ENCODE peak calls at places on chromosomes 7 and 10, in eight cellular contexts. One of them, this sample, is unnamed.

GRCh38 chr10:70810967-70811366 is 4.8 kb upstream of the SGPL1 start:
- DNase-seq in substantia nigra: no peak
- DNase-seq in PC-3: no peak
- DNase-seq in NCI-H1436: no peak
- DNase-seq in T-cell: no peak
- DNase-seq in NAMALWA: no peak
- DNase-seq in brain microvascular endothelial cell: no peak
- DNase-seq in stimulated activated CD4-positive, alpha-beta T cell treated with anti-CD3 and anti-CD28 coated beads, TNF-alpha, amount 100 ng/mL, for 1 hour: no peak
- DNase-seq in this sample: no peak

GRCh38 chr7:1029637-1030443 is 14.5 kb upstream of the GPR146 start:
- DNase-seq in substantia nigra: no peak
- DNase-seq in PC-3: no peak
- DNase-seq in NCI-H1436: no peak
- DNase-seq in T-cell: no peak
- DNase-seq in NAMALWA: no peak
- DNase-seq in brain microvascular endothelial cell: no peak
- DNase-seq in stimulated activated CD4-positive, alpha-beta T cell treated with anti-CD3 and anti-CD28 coated beads, TNF-alpha, amount 100 ng/mL, for 1 hour: no peak
- DNase-seq in this sample: no peak

GRCh38 chr7:116984511-116984910 is 31.2 kb downstream of the ST7 start:
- DNase-seq in substantia nigra: no peak
- DNase-seq in PC-3: no peak
- DNase-seq in NCI-H1436: no peak
- DNase-seq in T-cell: no peak
- DNase-seq in NAMALWA: no peak
- DNase-seq in brain microvascular endothelial cell: no peak
- DNase-seq in stimulated activated CD4-positive, alpha-beta T cell treated with anti-CD3 and anti-CD28 coated beads, TNF-alpha, amount 100 ng/mL, for 1 hour: no peak
- DNase-seq in this sample: no peak

GRCh38 chr7:128322040-128322643 is 21.6 kb downstream of the RBM28 start:
- DNase-seq in substantia nigra: no peak
- DNase-seq in PC-3: peak
- DNase-seq in NCI-H1436: no peak
- DNase-seq in T-cell: no peak
- DNase-seq in NAMALWA: peak
- DNase-seq in brain microvascular endothelial cell: peak
- DNase-seq in stimulated activated CD4-positive, alpha-beta T cell treated with anti-CD3 and anti-CD28 coated beads, TNF-alpha, amount 100 ng/mL, for 1 hour: no peak
- DNase-seq in this sample: no peak

GRCh38 chr10:25105753-25106260 is 69.0 kb upstream of the GPR158 start:
- DNase-seq in substantia nigra: no peak
- DNase-seq in PC-3: no peak
- DNase-seq in NCI-H1436: no peak
- DNase-seq in T-cell: no peak
- DNase-seq in NAMALWA: no peak
- DNase-seq in brain microvascular endothelial cell: no peak
- DNase-seq in stimulated activated CD4-positive, alpha-beta T cell treated with anti-CD3 and anti-CD28 coated beads, TNF-alpha, amount 100 ng/mL, for 1 hour: no peak
- DNase-seq in this sample: no peak

GRCh38 chr10:80196270-80196949 is 8.9 kb downstream of the ANXA11 start:
- DNase-seq in substantia nigra: no peak
- DNase-seq in PC-3: peak
- DNase-seq in NCI-H1436: no peak
- DNase-seq in T-cell: peak
- DNase-seq in NAMALWA: peak
- DNase-seq in brain microvascular endothelial cell: peak
- DNase-seq in stimulated activated CD4-positive, alpha-beta T cell treated with anti-CD3 and anti-CD28 coated beads, TNF-alpha, amount 100 ng/mL, for 1 hour: no peak
- DNase-seq in this sample: no peak

GRCh38 chr10:121326905-121327304 is 271.3 kb downstream of the FGFR2 start:
- DNase-seq in substantia nigra: no peak
- DNase-seq in PC-3: no peak
- DNase-seq in NCI-H1436: no peak
- DNase-seq in T-cell: no peak
- DNase-seq in NAMALWA: no peak
- DNase-seq in brain microvascular endothelial cell: no peak
- DNase-seq in stimulated activated CD4-positive, alpha-beta T cell treated with anti-CD3 and anti-CD28 coated beads, TNF-alpha, amount 100 ng/mL, for 1 hour: no peak
- DNase-seq in this sample: no peak

GRCh38 chr10:98060079-98060478 is 29.7 kb upstream of the CRTAC1 start:
- DNase-seq in substantia nigra: no peak
- DNase-seq in PC-3: no peak
- DNase-seq in NCI-H1436: no peak
- DNase-seq in T-cell: no peak
- DNase-seq in NAMALWA: no peak
- DNase-seq in brain microvascular endothelial cell: no peak
- DNase-seq in stimulated activated CD4-positive, alpha-beta T cell treated with anti-CD3 and anti-CD28 coated beads, TNF-alpha, amount 100 ng/mL, for 1 hour: no peak
- DNase-seq in this sample: no peak

GRCh38 chr7:105649727-105650381 is 68.6 kb upstream of the EFCAB10 start:
- DNase-seq in substantia nigra: no peak
- DNase-seq in PC-3: peak
- DNase-seq in NCI-H1436: no peak
- DNase-seq in T-cell: no peak
- DNase-seq in NAMALWA: no peak
- DNase-seq in brain microvascular endothelial cell: peak
- DNase-seq in stimulated activated CD4-positive, alpha-beta T cell treated with anti-CD3 and anti-CD28 coated beads, TNF-alpha, amount 100 ng/mL, for 1 hour: no peak
- DNase-seq in this sample: no peak

GRCh38 chr10:132181691-132182425 is 4.9 kb upstream of the DPYSL4 start:
- DNase-seq in substantia nigra: no peak
- DNase-seq in PC-3: no peak
- DNase-seq in NCI-H1436: no peak
- DNase-seq in T-cell: no peak
- DNase-seq in NAMALWA: no peak
- DNase-seq in brain microvascular endothelial cell: no peak
- DNase-seq in stimulated activated CD4-positive, alpha-beta T cell treated with anti-CD3 and anti-CD28 coated beads, TNF-alpha, amount 100 ng/mL, for 1 hour: no peak
- DNase-seq in this sample: no peak

GRCh38 chr7:151233111-151233701 is 923 bp downstream of the CHPF2 start:
- DNase-seq in substantia nigra: no peak
- DNase-seq in PC-3: peak
- DNase-seq in NCI-H1436: no peak
- DNase-seq in T-cell: peak
- DNase-seq in NAMALWA: peak
- DNase-seq in brain microvascular endothelial cell: peak
- DNase-seq in stimulated activated CD4-positive, alpha-beta T cell treated with anti-CD3 and anti-CD28 coated beads, TNF-alpha, amount 100 ng/mL, for 1 hour: peak
- DNase-seq in this sample: peak

GRCh38 chr10:2150315-2150714 is 413.0 kb upstream of the ADARB2 start:
- DNase-seq in substantia nigra: no peak
- DNase-seq in PC-3: no peak
- DNase-seq in NCI-H1436: no peak
- DNase-seq in T-cell: no peak
- DNase-seq in NAMALWA: no peak
- DNase-seq in brain microvascular endothelial cell: no peak
- DNase-seq in stimulated activated CD4-positive, alpha-beta T cell treated with anti-CD3 and anti-CD28 coated beads, TNF-alpha, amount 100 ng/mL, for 1 hour: no peak
- DNase-seq in this sample: no peak

GRCh38 chr7:94228678-94229077 is 166.0 kb upstream of the COL1A2 start:
- DNase-seq in substantia nigra: no peak
- DNase-seq in PC-3: no peak
- DNase-seq in NCI-H1436: no peak
- DNase-seq in T-cell: no peak
- DNase-seq in NAMALWA: no peak
- DNase-seq in brain microvascular endothelial cell: no peak
- DNase-seq in stimulated activated CD4-positive, alpha-beta T cell treated with anti-CD3 and anti-CD28 coated beads, TNF-alpha, amount 100 ng/mL, for 1 hour: no peak
- DNase-seq in this sample: no peak

GRCh38 chr7:46811529-46811928 is 770.4 kb downstream of the TNS3 start:
- DNase-seq in substantia nigra: no peak
- DNase-seq in PC-3: peak
- DNase-seq in NCI-H1436: no peak
- DNase-seq in T-cell: no peak
- DNase-seq in NAMALWA: no peak
- DNase-seq in brain microvascular endothelial cell: peak
- DNase-seq in stimulated activated CD4-positive, alpha-beta T cell treated with anti-CD3 and anti-CD28 coated beads, TNF-alpha, amount 100 ng/mL, for 1 hour: no peak
- DNase-seq in this sample: no peak

GRCh38 chr7:85685901-85686300 is 499.0 kb upstream of the SEMA3D start:
- DNase-seq in substantia nigra: no peak
- DNase-seq in PC-3: peak
- DNase-seq in NCI-H1436: no peak
- DNase-seq in T-cell: no peak
- DNase-seq in NAMALWA: no peak
- DNase-seq in brain microvascular endothelial cell: no peak
- DNase-seq in stimulated activated CD4-positive, alpha-beta T cell treated with anti-CD3 and anti-CD28 coated beads, TNF-alpha, amount 100 ng/mL, for 1 hour: no peak
- DNase-seq in this sample: no peak

GRCh38 chr10:20034732-20035131 is 218.5 kb downstream of the PLXDC2 start:
- DNase-seq in substantia nigra: no peak
- DNase-seq in PC-3: no peak
- DNase-seq in NCI-H1436: no peak
- DNase-seq in T-cell: no peak
- DNase-seq in NAMALWA: no peak
- DNase-seq in brain microvascular endothelial cell: no peak
- DNase-seq in stimulated activated CD4-positive, alpha-beta T cell treated with anti-CD3 and anti-CD28 coated beads, TNF-alpha, amount 100 ng/mL, for 1 hour: no peak
- DNase-seq in this sample: no peak

GRCh38 chr7:66748791-66749190 is 8.3 kb downstream of the RABGEF1 start:
- DNase-seq in substantia nigra: no peak
- DNase-seq in PC-3: no peak
- DNase-seq in NCI-H1436: no peak
- DNase-seq in T-cell: no peak
- DNase-seq in NAMALWA: no peak
- DNase-seq in brain microvascular endothelial cell: no peak
- DNase-seq in stimulated activated CD4-positive, alpha-beta T cell treated with anti-CD3 and anti-CD28 coated beads, TNF-alpha, amount 100 ng/mL, for 1 hour: no peak
- DNase-seq in this sample: no peak

GRCh38 chr10:36254191-36254590 is 612.1 kb upstream of the FZD8 start:
- DNase-seq in substantia nigra: no peak
- DNase-seq in PC-3: peak
- DNase-seq in NCI-H1436: no peak
- DNase-seq in T-cell: no peak
- DNase-seq in NAMALWA: no peak
- DNase-seq in brain microvascular endothelial cell: no peak
- DNase-seq in stimulated activated CD4-positive, alpha-beta T cell treated with anti-CD3 and anti-CD28 coated beads, TNF-alpha, amount 100 ng/mL, for 1 hour: no peak
- DNase-seq in this sample: no peak

GRCh38 chr7:149261321-149261828 is 621 bp upstream of the ZNF783 start:
- DNase-seq in substantia nigra: no peak
- DNase-seq in PC-3: peak
- DNase-seq in NCI-H1436: no peak
- DNase-seq in T-cell: no peak
- DNase-seq in NAMALWA: peak
- DNase-seq in brain microvascular endothelial cell: no peak
- DNase-seq in stimulated activated CD4-positive, alpha-beta T cell treated with anti-CD3 and anti-CD28 coated beads, TNF-alpha, amount 100 ng/mL, for 1 hour: no peak
- DNase-seq in this sample: no peak

GRCh38 chr7:2732959-2733584 is 45.1 kb downstream of the AMZ1 start:
- DNase-seq in substantia nigra: no peak
- DNase-seq in PC-3: peak
- DNase-seq in NCI-H1436: no peak
- DNase-seq in T-cell: no peak
- DNase-seq in NAMALWA: no peak
- DNase-seq in brain microvascular endothelial cell: peak
- DNase-seq in stimulated activated CD4-positive, alpha-beta T cell treated with anti-CD3 and anti-CD28 coated beads, TNF-alpha, amount 100 ng/mL, for 1 hour: no peak
- DNase-seq in this sample: no peak

GRCh38 chr7:134643131-134643530 is 3.5 kb upstream of the BPGM start:
- DNase-seq in substantia nigra: no peak
- DNase-seq in PC-3: peak
- DNase-seq in NCI-H1436: no peak
- DNase-seq in T-cell: no peak
- DNase-seq in NAMALWA: no peak
- DNase-seq in brain microvascular endothelial cell: no peak
- DNase-seq in stimulated activated CD4-positive, alpha-beta T cell treated with anti-CD3 and anti-CD28 coated beads, TNF-alpha, amount 100 ng/mL, for 1 hour: no peak
- DNase-seq in this sample: no peak

GRCh38 chr10:43128958-43129706 is 9.1 kb upstream of the CSGALNACT2 start:
- DNase-seq in substantia nigra: no peak
- DNase-seq in PC-3: peak
- DNase-seq in NCI-H1436: no peak
- DNase-seq in T-cell: peak
- DNase-seq in NAMALWA: no peak
- DNase-seq in brain microvascular endothelial cell: peak
- DNase-seq in stimulated activated CD4-positive, alpha-beta T cell treated with anti-CD3 and anti-CD28 coated beads, TNF-alpha, amount 100 ng/mL, for 1 hour: no peak
- DNase-seq in this sample: no peak

GRCh38 chr7:42692609-42693008 is 219.3 kb downstream of the C7orf25 start:
- DNase-seq in substantia nigra: no peak
- DNase-seq in PC-3: peak
- DNase-seq in NCI-H1436: no peak
- DNase-seq in T-cell: no peak
- DNase-seq in NAMALWA: no peak
- DNase-seq in brain microvascular endothelial cell: peak
- DNase-seq in stimulated activated CD4-positive, alpha-beta T cell treated with anti-CD3 and anti-CD28 coated beads, TNF-alpha, amount 100 ng/mL, for 1 hour: no peak
- DNase-seq in this sample: peak

GRCh38 chr10:83373659-83374058 is 765.6 kb upstream of the GHITM start:
- DNase-seq in substantia nigra: no peak
- DNase-seq in PC-3: no peak
- DNase-seq in NCI-H1436: no peak
- DNase-seq in T-cell: no peak
- DNase-seq in NAMALWA: peak
- DNase-seq in brain microvascular endothelial cell: peak
- DNase-seq in stimulated activated CD4-positive, alpha-beta T cell treated with anti-CD3 and anti-CD28 coated beads, TNF-alpha, amount 100 ng/mL, for 1 hour: no peak
- DNase-seq in this sample: no peak

GRCh38 chr10:54577682-54578081 is 223.3 kb downstream of the PCDH15 start:
- DNase-seq in substantia nigra: no peak
- DNase-seq in PC-3: no peak
- DNase-seq in NCI-H1436: no peak
- DNase-seq in T-cell: no peak
- DNase-seq in NAMALWA: no peak
- DNase-seq in brain microvascular endothelial cell: no peak
- DNase-seq in stimulated activated CD4-positive, alpha-beta T cell treated with anti-CD3 and anti-CD28 coated beads, TNF-alpha, amount 100 ng/mL, for 1 hour: no peak
- DNase-seq in this sample: no peak

GRCh38 chr7:100865971-100866720 is 1.0 kb upstream of the TRIP6 start:
- DNase-seq in substantia nigra: peak
- DNase-seq in PC-3: peak
- DNase-seq in NCI-H1436: no peak
- DNase-seq in T-cell: peak
- DNase-seq in NAMALWA: no peak
- DNase-seq in brain microvascular endothelial cell: no peak
- DNase-seq in stimulated activated CD4-positive, alpha-beta T cell treated with anti-CD3 and anti-CD28 coated beads, TNF-alpha, amount 100 ng/mL, for 1 hour: no peak
- DNase-seq in this sample: peak

GRCh38 chr10:88019753-88020152 is 156.3 kb downstream of the PTEN start:
- DNase-seq in substantia nigra: no peak
- DNase-seq in PC-3: no peak
- DNase-seq in NCI-H1436: no peak
- DNase-seq in T-cell: no peak
- DNase-seq in NAMALWA: no peak
- DNase-seq in brain microvascular endothelial cell: no peak
- DNase-seq in stimulated activated CD4-positive, alpha-beta T cell treated with anti-CD3 and anti-CD28 coated beads, TNF-alpha, amount 100 ng/mL, for 1 hour: no peak
- DNase-seq in this sample: no peak

GRCh38 chr10:97825020-97825739 is 24.5 kb upstream of the GOLGA7B start:
- DNase-seq in substantia nigra: no peak
- DNase-seq in PC-3: no peak
- DNase-seq in NCI-H1436: no peak
- DNase-seq in T-cell: no peak
- DNase-seq in NAMALWA: no peak
- DNase-seq in brain microvascular endothelial cell: no peak
- DNase-seq in stimulated activated CD4-positive, alpha-beta T cell treated with anti-CD3 and anti-CD28 coated beads, TNF-alpha, amount 100 ng/mL, for 1 hour: no peak
- DNase-seq in this sample: no peak

This sample was measured in occipital lobe.